ENCODE peak calls at places on chromosomes 4 and X, in nine cellular contexts. X, Q, W, O, V, U, N, P and D are unnamed samples.

GRCh38 chr4:189200346-189200745 is 740.3 kb upstream of the FRG1 start:
- DNase-seq in X (no peak), Q (no peak), W (no peak), O (no peak), V (no peak), U (no peak), N (no peak), P (no peak), D (no peak)

GRCh38 chr4:165325732-165326512 is 1.5 kb upstream of the MSMO1 start:
- DNase-seq in X (no peak), Q (no peak), W (no peak), O (no peak), V (no peak), U (no peak), N (peak), P (no peak), D (peak)

GRCh38 chrX:9681422-9681821 is 84.2 kb downstream of the GPR143 start:
- DNase-seq in X (no peak), Q (no peak), W (no peak), O (no peak), V (no peak), U (no peak), N (no peak), P (no peak), D (no peak)

GRCh38 chrX:1599791-1600405 is 8.5 kb downstream of the AKAP17A start:
- DNase-seq in X (no peak), Q (no peak), W (no peak), O (no peak), V (no peak), U (no peak), N (no peak), P (no peak), D (no peak)

GRCh38 chrX:15107367-15107988 is 162.4 kb downstream of the ASB9 start:
- DNase-seq in X (no peak), Q (no peak), W (no peak), O (no peak), V (no peak), U (no peak), N (no peak), P (no peak), D (no peak)

GRCh38 chr4:33831667-33832066 is 2412.6 kb downstream of the ARAP2 start:
- DNase-seq in X (no peak), Q (no peak), W (no peak), O (no peak), V (no peak), U (no peak), N (no peak), P (no peak), D (no peak)

GRCh38 chr4:15423285-15423711 is 4.5 kb upstream of the C1QTNF7 start:
- DNase-seq in X (no peak), Q (no peak), W (no peak), O (no peak), V (no peak), U (no peak), N (no peak), P (no peak), D (no peak)

GRCh38 chrX:155027509-155028066 is 944 bp downstream of the FUNDC2 start:
- DNase-seq in X (no peak), Q (no peak), W (no peak), O (no peak), V (peak), U (peak), N (peak), P (peak), D (peak)

GRCh38 chr4:164955107-164955805 is 22.2 kb downstream of the TRIM61 start:
- DNase-seq in X (no peak), Q (no peak), W (no peak), O (no peak), V (no peak), U (no peak), N (no peak), P (no peak), D (no peak)

GRCh38 chr4:102196221-102196620 is 149.1 kb downstream of the SLC39A8 start:
- DNase-seq in X (no peak), Q (no peak), W (no peak), O (no peak), V (no peak), U (no peak), N (no peak), P (no peak), D (no peak)

GRCh38 chrX:118751950-118752783 is 24.8 kb downstream of the IL13RA1 start:
- DNase-seq in X (no peak), Q (no peak), W (no peak), O (no peak), V (no peak), U (no peak), N (no peak), P (no peak), D (no peak)

GRCh38 chr4:1472911-1473518 is 66.8 kb upstream of the NKX1-1 start:
- DNase-seq in X (no peak), Q (no peak), W (no peak), O (no peak), V (no peak), U (no peak), N (no peak), P (no peak), D (no peak)

GRCh38 chr4:78369691-78370090 is 181.9 kb upstream of the ANXA3 start:
- DNase-seq in X (no peak), Q (no peak), W (no peak), O (no peak), V (no peak), U (peak), N (no peak), P (peak), D (no peak)

GRCh38 chr4:180610317-180610716 is 1632.9 kb upstream of the TENM3 start:
- DNase-seq in X (no peak), Q (no peak), W (no peak), O (no peak), V (no peak), U (no peak), N (no peak), P (no peak), D (no peak)

GRCh38 chrX:390459-390858 is 3.8 kb upstream of the PPP2R3B start:
- DNase-seq in X (no peak), Q (no peak), W (no peak), O (no peak), V (no peak), U (no peak), N (no peak), P (no peak), D (no peak)

GRCh38 chr4:38785901-38786402 is 3.2 kb upstream of the TLR10 start:
- DNase-seq in X (no peak), Q (no peak), W (no peak), O (no peak), V (peak), U (no peak), N (no peak), P (no peak), D (no peak)

GRCh38 chr4:52107336-52107735 is 56.2 kb downstream of the SPATA18 start:
- DNase-seq in X (no peak), Q (no peak), W (no peak), O (no peak), V (no peak), U (no peak), N (no peak), P (no peak), D (no peak)

GRCh38 chr4:185835336-185835735 is 23.3 kb upstream of the SORBS2 start:
- DNase-seq in X (no peak), Q (no peak), W (no peak), O (no peak), V (no peak), U (no peak), N (no peak), P (no peak), D (no peak)